ENCODE peak calls at places on chromosomes 2 and 18, in seven cellular contexts. G is IMR-90, C is mesendoderm, D is neuronal stem cell, P is H1, B is mesenchymal stem cell, X is H9. E is an unnamed sample.

GRCh38 chr2:101697794-101698418 is 399 bp downstream of the MAP4K4 start:
- DNase-seq in G (no peak), C (peak), D (no peak), P (peak), B (no peak), X (no peak), E (peak)

GRCh38 chr2:132270255-132270654 is 108.5 kb upstream of the ANKRD30BL start:
- DNase-seq in G (no peak), C (no peak), D (no peak), P (no peak), B (no peak), X (no peak), E (no peak)

GRCh38 chr2:100921685-100922161 is 80.4 kb upstream of the RPL31 start:
- DNase-seq in G (peak), C (no peak), D (no peak), P (no peak), B (peak), X (no peak), E (peak)

GRCh38 chr18:52288403-52289004 is 51.5 kb upstream of the DCC start:
- DNase-seq in G (no peak), C (peak), D (peak), P (peak), B (no peak), X (peak), E (peak)

GRCh38 chr2:65991864-65992554 is 442.9 kb upstream of the MEIS1 start:
- DNase-seq in G (no peak), C (no peak), D (no peak), P (no peak), B (no peak), X (no peak), E (peak)

GRCh38 chr2:229752970-229753729 is 38.8 kb upstream of the DNER start:
- DNase-seq in G (no peak), C (no peak), D (no peak), P (no peak), B (no peak), X (no peak), E (no peak)

GRCh38 chr2:85852979-85853498 is 35.8 kb downstream of the ST3GAL5 start:
- DNase-seq in G (no peak), C (no peak), D (no peak), P (no peak), B (no peak), X (no peak), E (no peak)

GRCh38 chr2:133566967-133567645 is 1.2 kb downstream of the NCKAP5 start:
- DNase-seq in G (peak), C (peak), D (no peak), P (no peak), B (peak), X (peak), E (no peak)

GRCh38 chr2:148812306-148812705 is 62.7 kb upstream of the KIF5C start:
- DNase-seq in G (peak), C (no peak), D (no peak), P (peak), B (no peak), X (no peak), E (no peak)

GRCh38 chr2:222756951-222757645 is 85.6 kb downstream of the MOGAT1 start:
- DNase-seq in G (peak), C (peak), D (no peak), P (no peak), B (peak), X (no peak), E (peak)

GRCh38 chr2:100934504-100935371 is 67.4 kb upstream of the RPL31 start:
- DNase-seq in G (no peak), C (no peak), D (no peak), P (no peak), B (no peak), X (no peak), E (peak)

GRCh38 chr2:171523969-171524401 is 1.7 kb downstream of the CYBRD1 start:
- DNase-seq in G (peak), C (peak), D (no peak), P (no peak), B (no peak), X (no peak), E (peak)

GRCh38 chr2:166365239-166365638 is 10.5 kb downstream of the SCN9A start:
- DNase-seq in G (no peak), C (no peak), D (no peak), P (no peak), B (no peak), X (no peak), E (peak)

GRCh38 chr2:27762951-27763906 is 8.3 kb upstream of the MRPL33 start:
- DNase-seq in G (peak), C (no peak), D (no peak), P (no peak), B (no peak), X (no peak), E (no peak)

GRCh38 chr2:217680376-217680775 is 322.4 kb downstream of the TNS1 start:
- DNase-seq in G (no peak), C (peak), D (peak), P (no peak), B (no peak), X (no peak), E (peak)

GRCh38 chr2:9370746-9371145 is 52.6 kb downstream of the ITGB1BP1 start:
- DNase-seq in G (no peak), C (no peak), D (no peak), P (no peak), B (no peak), X (no peak), E (no peak)

GRCh38 chr18:49055787-49056186 is 105.0 kb upstream of the SMAD7 start:
- DNase-seq in G (peak), C (no peak), D (no peak), P (no peak), B (peak), X (no peak), E (peak)

GRCh38 chr2:157747695-157748370 is 119.2 kb upstream of the ACVR1C start:
- DNase-seq in G (peak), C (peak), D (no peak), P (no peak), B (peak), X (no peak), E (no peak)

GRCh38 chr2:172046080-172046678 is 39.1 kb upstream of the DLX1 start:
- DNase-seq in G (no peak), C (no peak), D (no peak), P (no peak), B (peak), X (no peak), E (no peak)

GRCh38 chr18:74430811-74431571 is 26.1 kb downstream of the DIPK1C start:
- DNase-seq in G (no peak), C (no peak), D (no peak), P (no peak), B (no peak), X (no peak), E (no peak)

GRCh38 chr2:44342854-44343253 is 18.4 kb downstream of the PREPL start:
- DNase-seq in G (peak), C (peak), D (no peak), P (no peak), B (peak), X (no peak), E (no peak)

GRCh38 chr2:160696061-160696452 is 202.4 kb upstream of the RBMS1 start:
- DNase-seq in G (no peak), C (no peak), D (no peak), P (no peak), B (peak), X (no peak), E (no peak)

GRCh38 chr18:10995576-10995975 is 153.8 kb downstream of the PIEZO2 start:
- DNase-seq in G (no peak), C (no peak), D (no peak), P (no peak), B (no peak), X (no peak), E (no peak)

GRCh38 chr18:10234912-10235439 is 219.5 kb upstream of the APCDD1 start:
- DNase-seq in G (peak), C (peak), D (no peak), P (no peak), B (peak), X (no peak), E (no peak)

GRCh38 chr18:80196528-80197320 is 50.6 kb downstream of the PARD6G start:
- DNase-seq in G (peak), C (peak), D (peak), P (peak), B (peak), X (no peak), E (peak)

GRCh38 chr2:231701456-231702373 is 6.6 kb upstream of the PTMA start:
- DNase-seq in G (peak), C (no peak), D (no peak), P (no peak), B (peak), X (no peak), E (peak)

GRCh38 chr2:230765611-230766300 is 53.1 kb downstream of the CAB39 start:
- DNase-seq in G (no peak), C (peak), D (no peak), P (no peak), B (no peak), X (no peak), E (peak)

GRCh38 chr2:220181158-220181557 is 553.7 kb downstream of the SLC4A3 start:
- DNase-seq in G (peak), C (no peak), D (no peak), P (no peak), B (no peak), X (no peak), E (no peak)

GRCh38 chr18:9925795-9926194 is 12.0 kb downstream of the VAPA start:
- DNase-seq in G (no peak), C (no peak), D (no peak), P (no peak), B (no peak), X (no peak), E (no peak)

GRCh38 chr2:61689526-61689925 is 151.4 kb upstream of the XPO1 start:
- DNase-seq in G (peak), C (no peak), D (no peak), P (no peak), B (peak), X (no peak), E (no peak)

GRCh38 chr2:106963893-106964292 is 77.9 kb upstream of the ST6GAL2 start:
- DNase-seq in G (no peak), C (no peak), D (no peak), P (no peak), B (no peak), X (no peak), E (no peak)
- H3K23ac ChIP-seq in G (no peak), C (no peak), D (no peak), P (no peak), B (no peak), X (no peak), E (no peak)

GRCh38 chr2:26380281-26380680 is 21.4 kb upstream of the DRC1 start:
- DNase-seq in G (no peak), C (no peak), D (no peak), P (no peak), B (no peak), X (no peak), E (no peak)
- H2BK120ac ChIP-seq in G (no peak), C (no peak), D (no peak), P (no peak), B (no peak), X (no peak), E (no peak)

GRCh38 chr2:16334366-16334765 is 331.3 kb downstream of the CYRIA start:
- DNase-seq in G (no peak), C (no peak), D (no peak), P (no peak), B (no peak), X (no peak), E (no peak)
- H3K4ac ChIP-seq in G (no peak), C (no peak), D (no peak), P (no peak), B (no peak), X (no peak), E (no peak)

GRCh38 chr18:40685241-40685640 is 1269.8 kb upstream of the PIK3C3 start:
- DNase-seq in G (no peak), C (no peak), D (no peak), P (no peak), B (no peak), X (no peak), E (no peak)
- H3K23ac ChIP-seq in G (no peak), C (no peak), D (no peak), P (no peak), B (no peak), X (no peak), E (no peak)

GRCh38 chr2:234146087-234146826 is 95.8 kb downstream of the SPP2 start:
- DNase-seq in G (peak), C (no peak), D (no peak), P (no peak), B (peak), X (no peak), E (no peak)
- H2BK120ac ChIP-seq in G (no peak), C (no peak), D (no peak), P (no peak), B (no peak), X (no peak), E (no peak)